ENCODE peak calls at places on chromosomes 2 and 18, in five cellular contexts. R is cardiac muscle cell; H is right cardiac atrium; F is astrocyte of the spinal cord; S is activated CD4-positive, alpha-beta T cell treated with anti-CD3 and anti-CD28 coated beads, Interleukin-2, amount 10 ng/mL, durations not matched to agents 7 days and 5 days. J is an unnamed sample.
A peak's percentile ranks its signal among the peaks of the same experiment; 100 is the strongest.

GRCh38 chr18:24991220-24991575 is 360.8 kb downstream of the ZNF521 start:
- DNase-seq in H (peak; percentile 83), S (no peak), R (no peak), F (no peak), J (no peak)

GRCh38 chr18:6759579-6759978 is 30.1 kb downstream of the ARHGAP28 start:
- DNase-seq in R (no peak), S (no peak), H (no peak), F (no peak), J (no peak)

GRCh38 chr2:63500398-63500797 is 87.9 kb downstream of the WDPCP start:
- DNase-seq in S (no peak), H (no peak), F (no peak), R (no peak), J (no peak)

GRCh38 chr2:133338224-133338623 is 230.0 kb downstream of the NCKAP5 start:
- DNase-seq in H (no peak), F (no peak), S (no peak), R (no peak), J (no peak)

GRCh38 chr2:220077488-220077887 is 450.1 kb downstream of the SLC4A3 start:
- DNase-seq in R (no peak), H (no peak), F (peak; percentile 72), S (no peak), J (peak; percentile 96)

GRCh38 chr2:143575340-143575739 is 446.1 kb downstream of the ARHGAP15 start:
- DNase-seq in H (no peak), R (peak; percentile 48), F (no peak), S (no peak), J (no peak)

GRCh38 chr2:171046056-171046560 is 114.6 kb downstream of the TLK1 start:
- DNase-seq in S (no peak), H (no peak), R (no peak), F (peak; percentile 7), J (no peak)

GRCh38 chr18:44742741-44743311 is 62.1 kb downstream of the SETBP1 start:
- DNase-seq in R (no peak), S (no peak), H (peak; percentile 81), F (peak; percentile 81), J (no peak)

GRCh38 chr2:182077023-182077422 is 91.4 kb downstream of the PPP1R1C start:
- DNase-seq in H (no peak), F (peak; percentile 10), S (no peak), R (no peak), J (no peak)